ENCODE peak calls at places on chromosomes 11 and 22, in five cellular contexts. One of them, this sample, is unnamed.

GRCh38 chr22:49780281-49780991 is 47.2 kb downstream of the BRD1 start:
- DNase-seq in endothelial cell: no peak
- DNase-seq in choroid plexus epithelial cell: no peak
- DNase-seq in astrocyte of the cerebellum: no peak
- DNase-seq in colonic mucosa: no peak
- DNase-seq in this sample: no peak

GRCh38 chr11:89495951-89496350 is 4.8 kb upstream of the NOX4 start:
- DNase-seq in choroid plexus epithelial cell: peak
- DNase-seq in astrocyte of the cerebellum: peak
- DNase-seq in endothelial cell: no peak
- DNase-seq in colonic mucosa: no peak
- DNase-seq in this sample: no peak

GRCh38 chr11:34050536-34050935 is 995 bp upstream of the CAPRIN1 start:
- DNase-seq in choroid plexus epithelial cell: peak
- DNase-seq in endothelial cell: no peak
- DNase-seq in astrocyte of the cerebellum: no peak
- DNase-seq in colonic mucosa: no peak
- DNase-seq in this sample: no peak

GRCh38 chr22:49936018-49936972 is 17.9 kb downstream of the CRELD2 start:
- DNase-seq in choroid plexus epithelial cell: peak
- DNase-seq in astrocyte of the cerebellum: peak
- DNase-seq in colonic mucosa: peak
- DNase-seq in endothelial cell: peak
- DNase-seq in this sample: peak

GRCh38 chr11:45722144-45722543 is 56.7 kb upstream of the CHST1 start:
- DNase-seq in colonic mucosa: no peak
- DNase-seq in endothelial cell: no peak
- DNase-seq in astrocyte of the cerebellum: no peak
- DNase-seq in choroid plexus epithelial cell: no peak
- DNase-seq in this sample: no peak

GRCh38 chr11:17414317-17414737 is 25.9 kb upstream of the KCNJ11 start:
- DNase-seq in astrocyte of the cerebellum: no peak
- DNase-seq in endothelial cell: no peak
- DNase-seq in choroid plexus epithelial cell: no peak
- DNase-seq in colonic mucosa: peak
- DNase-seq in this sample: no peak

GRCh38 chr22:39433476-39434242 is 23.2 kb upstream of the MGAT3 start:
- DNase-seq in astrocyte of the cerebellum: no peak
- DNase-seq in colonic mucosa: no peak
- DNase-seq in endothelial cell: no peak
- DNase-seq in choroid plexus epithelial cell: no peak
- DNase-seq in this sample: no peak

GRCh38 chr11:58618215-58618614 is 4.2 kb upstream of the CNTF start:
- DNase-seq in astrocyte of the cerebellum: no peak
- DNase-seq in choroid plexus epithelial cell: peak
- DNase-seq in colonic mucosa: no peak
- DNase-seq in endothelial cell: no peak
- DNase-seq in this sample: no peak

GRCh38 chr11:69366591-69366990 is 72.6 kb downstream of the MYEOV start:
- DNase-seq in colonic mucosa: no peak
- DNase-seq in astrocyte of the cerebellum: no peak
- DNase-seq in endothelial cell: no peak
- DNase-seq in choroid plexus epithelial cell: no peak
- DNase-seq in this sample: no peak

GRCh38 chr22:37742374-37743092 is 45.7 kb downstream of the TRIOBP start:
- DNase-seq in astrocyte of the cerebellum: peak
- DNase-seq in choroid plexus epithelial cell: peak
- DNase-seq in colonic mucosa: no peak
- DNase-seq in endothelial cell: no peak
- DNase-seq in this sample: no peak

DNA sequence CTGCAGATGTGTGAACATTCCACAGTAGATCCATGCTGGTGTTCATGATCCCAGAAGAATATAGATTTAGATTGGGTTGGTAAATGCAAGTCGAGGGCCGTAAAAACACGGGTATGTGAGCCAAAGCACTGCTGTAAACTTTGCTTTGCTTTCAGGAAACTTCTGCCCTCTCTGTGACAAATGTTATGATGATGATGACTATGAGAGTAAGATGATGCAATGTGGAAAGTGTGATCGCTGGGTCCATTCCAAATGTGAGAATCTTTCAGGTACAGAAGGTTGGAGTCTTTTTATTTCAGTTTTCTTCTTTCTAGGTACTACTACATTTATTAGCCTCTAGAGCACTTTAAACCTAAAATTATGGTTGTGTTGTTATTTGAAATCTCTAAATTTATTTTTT is 36.2 kb upstream of the TTC36 start:
- DNase-seq in endothelial cell: no peak
- DNase-seq in colonic mucosa: no peak
- DNase-seq in choroid plexus epithelial cell: no peak
- DNase-seq in astrocyte of the cerebellum: no peak
- DNase-seq in this sample: no peak
- TF ChIP-seq CTCF in endothelial cell: no peak
- TF ChIP-seq CTCF in colonic mucosa: no peak
- TF ChIP-seq CTCF in choroid plexus epithelial cell: no peak
- TF ChIP-seq CTCF in astrocyte of the cerebellum: no peak
- TF ChIP-seq CTCF in this sample: no peak

GRCh38 chr11:15987044-15987443 is 369.3 kb downstream of the SOX6 start:
- DNase-seq in endothelial cell: no peak
- DNase-seq in astrocyte of the cerebellum: no peak
- DNase-seq in colonic mucosa: no peak
- DNase-seq in choroid plexus epithelial cell: no peak
- DNase-seq in this sample: no peak

GRCh38 chr11:15985863-15986139 is 370.5 kb downstream of the SOX6 start:
- DNase-seq in astrocyte of the cerebellum: no peak
- DNase-seq in endothelial cell: no peak
- DNase-seq in choroid plexus epithelial cell: no peak
- DNase-seq in colonic mucosa: no peak
- DNase-seq in this sample: no peak

GRCh38 chr11:15989685-15990084 is 366.7 kb downstream of the SOX6 start:
- DNase-seq in choroid plexus epithelial cell: no peak
- DNase-seq in colonic mucosa: no peak
- DNase-seq in endothelial cell: no peak
- DNase-seq in astrocyte of the cerebellum: no peak
- DNase-seq in this sample: no peak

GRCh38 chr11:15991174-15991655 is 365.1 kb downstream of the SOX6 start:
- DNase-seq in endothelial cell: no peak
- DNase-seq in colonic mucosa: no peak
- DNase-seq in astrocyte of the cerebellum: no peak
- DNase-seq in choroid plexus epithelial cell: no peak
- DNase-seq in this sample: no peak

DNA sequence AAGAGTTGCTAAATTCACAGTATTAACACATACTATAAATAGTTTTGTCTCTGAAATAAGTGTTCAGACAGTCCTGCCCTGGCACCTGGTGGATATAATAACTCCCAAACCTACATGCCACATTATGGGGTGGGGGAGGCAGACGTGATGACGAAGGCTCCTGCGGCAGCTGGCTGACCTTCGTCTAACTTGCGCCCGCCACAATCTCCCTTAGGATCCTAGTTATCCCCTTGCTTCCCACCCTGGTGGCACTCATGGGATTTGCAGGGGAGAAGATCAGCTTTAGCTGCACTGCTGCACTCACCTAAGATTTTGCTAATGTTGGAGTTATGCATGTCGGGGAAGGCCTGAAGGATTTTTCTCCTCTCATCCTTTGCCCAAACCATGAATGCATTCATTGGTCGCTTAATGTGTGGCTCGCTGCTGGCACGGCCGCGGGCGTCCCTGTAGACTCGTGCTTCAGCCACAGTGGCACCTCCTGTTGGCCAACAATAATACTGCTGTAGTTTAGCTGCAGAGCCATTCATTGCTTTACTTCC is 367.6 kb downstream of the SOX6 start:
- DNase-seq in choroid plexus epithelial cell: peak
- DNase-seq in astrocyte of the cerebellum: no peak
- DNase-seq in endothelial cell: peak
- DNase-seq in colonic mucosa: no peak
- DNase-seq in this sample: no peak
- TF ChIP-seq CTCF in choroid plexus epithelial cell: peak
- TF ChIP-seq CTCF in astrocyte of the cerebellum: peak
- TF ChIP-seq CTCF in endothelial cell: peak
- TF ChIP-seq CTCF in colonic mucosa: no peak
- TF ChIP-seq CTCF in this sample: peak

GRCh38 chr11:114142646-114143045 is 83.1 kb downstream of the ZBTB16 start:
- DNase-seq in endothelial cell: no peak
- DNase-seq in astrocyte of the cerebellum: no peak
- DNase-seq in colonic mucosa: no peak
- DNase-seq in choroid plexus epithelial cell: no peak
- DNase-seq in this sample: no peak
- TF ChIP-seq CTCF in endothelial cell: no peak
- TF ChIP-seq CTCF in astrocyte of the cerebellum: no peak
- TF ChIP-seq CTCF in colonic mucosa: no peak
- TF ChIP-seq CTCF in choroid plexus epithelial cell: no peak
- TF ChIP-seq CTCF in this sample: no peak

GRCh38 chr11:107999759-108000455 is 8.8 kb upstream of the CUL5 start:
- DNase-seq in astrocyte of the cerebellum: peak
- DNase-seq in endothelial cell: peak
- DNase-seq in colonic mucosa: no peak
- DNase-seq in choroid plexus epithelial cell: peak
- DNase-seq in this sample: peak

GRCh38 chr11:107998761-107999160 is 9.9 kb upstream of the CUL5 start:
- DNase-seq in astrocyte of the cerebellum: no peak
- DNase-seq in colonic mucosa: no peak
- DNase-seq in choroid plexus epithelial cell: peak
- DNase-seq in endothelial cell: no peak
- DNase-seq in this sample: no peak

GRCh38 chr11:107991868-107992414 is 16.8 kb upstream of the CUL5 start:
- DNase-seq in endothelial cell: no peak
- DNase-seq in choroid plexus epithelial cell: no peak
- DNase-seq in astrocyte of the cerebellum: no peak
- DNase-seq in colonic mucosa: no peak
- DNase-seq in this sample: no peak

DNA sequence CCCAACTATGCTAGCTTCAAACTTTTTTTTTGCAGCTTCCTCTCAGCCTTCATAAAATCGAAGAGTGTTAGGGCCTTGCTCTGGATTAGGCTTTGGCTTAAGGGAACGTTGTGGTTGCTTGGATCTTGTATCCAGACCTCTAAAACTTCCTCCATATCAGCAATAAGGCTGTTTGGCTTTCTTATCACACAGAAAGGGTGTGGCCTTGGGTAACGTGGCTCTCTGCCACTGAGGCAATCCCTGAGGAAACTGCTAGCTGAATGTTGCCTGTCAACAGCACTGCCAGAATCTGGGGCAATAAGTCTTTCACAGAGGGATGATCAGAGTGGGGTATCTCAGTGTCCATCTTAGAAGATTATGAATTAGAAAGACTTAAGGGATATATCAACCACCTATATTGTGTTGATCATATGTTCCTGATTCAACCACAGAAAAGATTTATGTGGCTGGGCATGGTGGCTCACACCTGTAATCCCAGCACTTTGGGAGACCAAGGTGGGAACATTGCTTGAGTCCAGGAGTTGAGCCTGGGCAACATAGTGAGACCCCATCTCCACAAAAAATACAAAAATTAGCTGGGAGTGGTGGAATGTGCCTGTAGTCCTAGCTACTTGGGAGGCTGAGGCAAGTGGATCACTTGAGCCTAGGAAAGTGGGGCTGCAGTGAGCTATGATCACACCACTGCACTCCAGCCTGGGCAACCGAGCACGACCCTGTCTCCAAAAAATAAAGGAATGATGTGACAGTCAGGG is 12.5 kb upstream of the CUL5 start:
- DNase-seq in choroid plexus epithelial cell: no peak
- DNase-seq in colonic mucosa: peak
- DNase-seq in astrocyte of the cerebellum: no peak
- DNase-seq in endothelial cell: no peak
- DNase-seq in this sample: no peak
- TF ChIP-seq CTCF in choroid plexus epithelial cell: no peak
- TF ChIP-seq CTCF in colonic mucosa: no peak
- TF ChIP-seq CTCF in astrocyte of the cerebellum: no peak
- TF ChIP-seq CTCF in endothelial cell: no peak
- TF ChIP-seq CTCF in this sample: no peak